ENCODE peak calls at places on chromosomes 4 and X, in six cellular contexts. G is lower lobe of right lung; X is CD4-positive, alpha-beta memory T cell; A is kidney epithelial cell; Z is heart right ventricle; W is tibial artery. Y is an unnamed sample.

GRCh38 chr4:153083447-153083921 is 120.8 kb upstream of the TRIM2 start:
- DNase-seq in G (no peak), X (peak; percentile 56), A (peak; percentile 55), Z (peak; percentile 52), W (no peak), Y (peak; percentile 69)

GRCh38 chr4:36208884-36209473 is 35.3 kb downstream of the ARAP2 start:
- DNase-seq in G (no peak), X (peak; percentile 36), A (no peak), Z (no peak), W (no peak), Y (peak; percentile 16)

GRCh38 chrX:109537324-109537665 is 651 bp downstream of the NXT2 start:
- DNase-seq in G (no peak), X (no peak), A (peak; percentile 26), Z (no peak), W (no peak), Y (peak; percentile 42)

GRCh38 chr4:155666701-155667537 is at the start of gene GUCY1A1:
- DNase-seq in G (peak; percentile 78), X (no peak), A (no peak), Z (peak; percentile 62), W (peak; percentile 74), Y (peak; percentile 16)

GRCh38 chr4:75490155-75490554 is 24.0 kb downstream of the RCHY1 start:
- DNase-seq in G (no peak), X (no peak), A (no peak), Z (no peak), W (no peak), Y (no peak)

GRCh38 chr4:42458686-42459085 is 61.4 kb downstream of the SHISA3 start:
- DNase-seq in G (no peak), X (no peak), A (no peak), Z (no peak), W (no peak), Y (no peak)

GRCh38 chrX:109774706-109775105 is 41.6 kb upstream of the ACSL4 start:
- DNase-seq in G (no peak), X (no peak), A (peak; percentile 16), Z (no peak), W (no peak), Y (no peak)

GRCh38 chr4:124279741-124280140 is 432.8 kb downstream of the ANKRD50 start:
- DNase-seq in G (no peak), X (no peak), A (no peak), Z (no peak), W (no peak), Y (no peak)

GRCh38 chrX:153801646-153802045 is 7.2 kb downstream of the SSR4 start:
- DNase-seq in G (no peak), X (no peak), A (no peak), Z (no peak), W (no peak), Y (no peak)

GRCh38 chr4:145909331-145909730 is 29.3 kb downstream of the ZNF827 start:
- DNase-seq in G (peak; percentile 84), X (no peak), A (no peak), Z (peak; percentile 86), W (no peak), Y (peak; percentile 89)

GRCh38 chr4:22363071-22363470 is 152.8 kb downstream of the ADGRA3 start:
- DNase-seq in G (no peak), X (no peak), A (no peak), Z (no peak), W (no peak), Y (no peak)

GRCh38 chr4:169618986-169619385 is 1.4 kb upstream of the CLCN3 start:
- DNase-seq in G (no peak), X (no peak), A (no peak), Z (no peak), W (no peak), Y (no peak)

GRCh38 chr4:98653890-98654867 is 4.2 kb downstream of the TSPAN5 start:
- DNase-seq in G (no peak), X (no peak), A (no peak), Z (no peak), W (no peak), Y (no peak)

GRCh38 chr4:78414116-78414515 is 137.5 kb upstream of the ANXA3 start:
- DNase-seq in G (no peak), X (no peak), A (no peak), Z (peak; percentile 15), W (no peak), Y (no peak)

GRCh38 chrX:148854351-148854750 is 353.9 kb downstream of the AFF2 start:
- DNase-seq in G (no peak), X (no peak), A (no peak), Z (no peak), W (no peak), Y (no peak)

GRCh38 chr4:2939383-2940243 is 23.6 kb downstream of the NOP14 start:
- DNase-seq in G (no peak), X (no peak), A (no peak), Z (no peak), W (peak; percentile 54), Y (peak; percentile 5)
- H3K36me3 ChIP-seq in G (peaks cover 82% of the 10 kb centered on the region), X (peaks cover 55% of the 10 kb centered on the region), A (peaks cover 14% of the 10 kb centered on the region), Z (peaks cover 36% of the 10 kb centered on the region), W (peaks cover 77% of the 10 kb centered on the region), Y (peaks cover 13% of the 10 kb centered on the region)

GRCh38 chr4:40193018-40193571 is 3.7 kb upstream of the RHOH start:
- DNase-seq in G (no peak), X (peak; percentile 53), A (no peak), Z (no peak), W (no peak), Y (peak; percentile 51)

GRCh38 chr4:40190880-40191815 is 5.7 kb upstream of the RHOH start:
- DNase-seq in G (no peak), X (no peak), A (no peak), Z (no peak), W (no peak), Y (no peak)

GRCh38 chr4:40192286-40193017 is 4.4 kb upstream of the RHOH start:
- DNase-seq in G (no peak), X (no peak), A (no peak), Z (no peak), W (no peak), Y (peak; percentile 32)

GRCh38 chr4:40189997-40190396 is 6.8 kb upstream of the RHOH start:
- DNase-seq in G (no peak), X (no peak), A (no peak), Z (no peak), W (no peak), Y (no peak)

DNA sequence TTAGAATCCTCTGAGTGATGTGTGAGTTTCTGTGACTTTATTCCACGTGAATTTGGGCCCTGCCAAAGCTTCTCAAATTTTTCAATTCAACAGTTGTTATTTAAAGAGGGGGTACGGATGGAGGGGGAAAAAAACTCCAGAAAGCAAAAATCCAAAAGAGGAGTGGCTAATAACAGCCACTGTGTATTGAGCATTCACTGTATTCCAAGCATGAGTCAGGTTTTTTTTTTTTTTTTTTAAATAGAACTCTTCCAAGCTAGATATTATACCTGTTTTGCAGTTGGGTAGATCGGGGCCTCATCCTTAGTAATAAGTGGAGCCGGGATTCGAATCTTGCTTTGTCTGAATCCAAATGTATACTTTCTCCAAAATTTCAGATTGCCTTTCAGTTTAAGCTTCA is 6.4 kb upstream of the RHOH start:
- DNase-seq in G (no peak), X (no peak), A (no peak), Z (no peak), W (no peak), Y (no peak)
- H3K36me3 ChIP-seq in G (no peaks in the 10 kb centered on the region), X (no peaks in the 10 kb centered on the region), A (no peaks in the 10 kb centered on the region), Z (no peaks in the 10 kb centered on the region), W (no peaks in the 10 kb centered on the region), Y (no peaks in the 10 kb centered on the region)

GRCh38 chr4:10084651-10085320 is 31.8 kb downstream of the WDR1 start:
- DNase-seq in G (peak; percentile 36), X (no peak), A (no peak), Z (no peak), W (peak; percentile 61), Y (peak; percentile 5)

GRCh38 chr4:10083861-10084641 is 32.5 kb downstream of the WDR1 start:
- DNase-seq in G (peak; percentile 44), X (no peak), A (no peak), Z (no peak), W (peak; percentile 64), Y (peak; percentile 7)

GRCh38 chr4:10082047-10082446 is 34.6 kb downstream of the WDR1 start:
- DNase-seq in G (peak; percentile 14), X (no peak), A (no peak), Z (no peak), W (peak; percentile 25), Y (peak; percentile 3)

GRCh38 chr4:10082459-10083272 is 33.9 kb downstream of the WDR1 start:
- DNase-seq in G (no peak), X (no peak), A (no peak), Z (no peak), W (peak; percentile 51), Y (peak; percentile 3)

DNA sequence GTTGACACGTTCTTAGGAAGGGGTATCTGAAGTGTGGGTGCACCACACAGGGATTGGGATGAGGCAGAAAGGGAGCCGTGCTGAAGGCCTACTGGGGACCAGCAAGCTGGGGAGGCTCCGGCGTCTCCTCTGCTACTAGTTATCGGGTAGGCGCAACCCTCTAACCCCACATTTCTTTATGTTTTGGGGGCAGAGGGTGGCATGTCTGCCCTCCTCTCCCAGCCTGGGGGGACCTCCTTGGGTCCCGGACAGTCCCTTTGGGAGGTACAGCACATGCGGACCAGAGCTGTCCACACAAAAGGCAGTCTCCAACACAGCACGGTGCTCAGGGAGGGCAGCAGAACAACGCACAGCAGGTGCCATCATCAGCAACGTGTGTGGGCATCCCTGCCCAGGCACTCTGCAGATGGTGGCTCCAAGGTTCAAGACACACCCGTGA is 33.2 kb downstream of the WDR1 start:
- DNase-seq in G (peak; percentile 33), X (no peak), A (no peak), Z (no peak), W (peak; percentile 54), Y (peak; percentile 3)
- H3K36me3 ChIP-seq in G (peaks cover 100% of the 10 kb centered on the region), X (peaks cover 99% of the 10 kb centered on the region), A (peaks cover 7% of the 10 kb centered on the region), Z (peaks cover 81% of the 10 kb centered on the region), W (peaks cover 100% of the 10 kb centered on the region), Y (peaks cover 86% of the 10 kb centered on the region)

GRCh38 chr4:3420606-3420955 is 21.2 kb upstream of the HGFAC start:
- DNase-seq in G (peak; percentile 39), X (no peak), A (no peak), Z (no peak), W (peak; percentile 48), Y (no peak)

GRCh38 chr4:3421470-3421869 is 20.3 kb upstream of the HGFAC start:
- DNase-seq in G (peak; percentile 36), X (no peak), A (no peak), Z (no peak), W (no peak), Y (no peak)

GRCh38 chr4:3418029-3418762 is 23.6 kb upstream of the HGFAC start:
- DNase-seq in G (peak; percentile 36), X (no peak), A (no peak), Z (no peak), W (peak; percentile 50), Y (no peak)

GRCh38 chr4:3420956-3421355 is 20.8 kb upstream of the HGFAC start:
- DNase-seq in G (peak; percentile 22), X (no peak), A (no peak), Z (no peak), W (no peak), Y (no peak)

DNA sequence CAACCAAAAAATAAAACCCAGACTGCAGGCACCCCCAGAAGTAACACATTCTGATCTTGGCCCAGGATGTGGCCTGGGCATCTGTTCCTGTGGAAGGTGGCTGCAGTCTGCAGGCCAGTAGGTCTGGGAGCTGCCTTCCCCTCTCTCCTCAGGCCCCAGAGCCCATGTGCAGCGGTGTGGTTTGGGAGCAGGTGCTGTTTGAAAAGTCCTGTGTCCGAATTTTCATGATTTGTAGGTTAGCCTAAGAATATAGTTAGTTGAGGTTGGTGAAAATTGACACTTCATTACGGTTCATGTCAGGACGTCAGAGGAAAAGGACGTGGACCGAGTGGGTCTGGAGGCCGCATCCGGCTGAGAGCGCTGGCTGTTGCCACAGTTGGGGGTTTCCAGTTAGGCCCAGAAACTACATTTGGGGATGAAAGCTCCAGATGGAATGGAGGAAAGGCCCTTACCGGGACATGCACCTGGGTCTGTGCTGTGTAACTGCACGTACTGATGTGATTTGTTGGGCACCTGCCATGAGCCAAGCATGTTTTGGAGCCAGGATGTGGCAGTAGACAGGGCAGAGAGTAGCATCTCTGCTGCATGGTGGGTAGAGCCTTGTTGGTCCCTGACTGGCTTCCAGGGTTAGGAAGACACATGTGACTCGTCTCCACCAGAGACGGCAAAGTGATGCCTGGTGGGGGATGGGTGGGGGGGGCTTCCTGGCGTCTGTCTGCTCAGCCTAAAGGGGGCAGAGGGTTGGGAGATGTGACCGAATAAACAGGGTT is 21.7 kb upstream of the HGFAC start:
- DNase-seq in G (no peak), X (no peak), A (no peak), Z (no peak), W (peak; percentile 40), Y (no peak)
- H3K36me3 ChIP-seq in G (peaks cover 85% of the 10 kb centered on the region), X (no peaks in the 10 kb centered on the region), A (no peaks in the 10 kb centered on the region), Z (peaks cover 8% of the 10 kb centered on the region), W (peaks cover 89% of the 10 kb centered on the region), Y (no peaks in the 10 kb centered on the region)